ENCODE peak calls at places on chromosomes 1 and 21, in four cellular contexts. I is mammary epithelial cell, P is OCI-LY7, Z is cardiac fibroblast. G is an unnamed sample.

GRCh38 chr21:29179503-29179902 is 49.1 kb downstream of the MAP3K7CL start:
- DNase-seq in I (no peak), P (no peak), Z (no peak), G (no peak)

GRCh38 chr1:18739408-18739807 is 108.8 kb downstream of the PAX7 start:
- DNase-seq in I (no peak), Z (no peak), P (no peak), G (no peak)

GRCh38 chr1:7045897-7046296 is 260.6 kb downstream of the CAMTA1 start:
- DNase-seq in P (no peak), I (no peak), Z (no peak), G (no peak)

GRCh38 chr1:12722626-12723025 is 6.7 kb downstream of the AADACL3 start:
- DNase-seq in I (no peak), Z (no peak), P (no peak), G (no peak)

GRCh38 chr21:34770581-34770980 is 101.8 kb downstream of the CLIC6 start:
- DNase-seq in Z (no peak), I (no peak), P (no peak), G (no peak)

GRCh38 chr1:182166750-182167149 is 105.2 kb upstream of the ZNF648 start:
- DNase-seq in Z (no peak), I (no peak), P (no peak), G (no peak)

GRCh38 chr1:167136191-167136614 is 42.3 kb downstream of the STYXL2 start:
- DNase-seq in Z (peak), I (peak), P (no peak), G (no peak)

GRCh38 chr1:62356257-62356835 is 37.1 kb upstream of the KANK4 start:
- DNase-seq in Z (peak), I (peak), P (no peak), G (no peak)

GRCh38 chr1:77889240-77889637 is 815 bp downstream of the NEXN start:
- DNase-seq in P (no peak), I (no peak), Z (peak), G (no peak)

GRCh38 chr1:19448491-19449439 is 36.6 kb downstream of the CAPZB start:
- DNase-seq in Z (peak), P (no peak), I (peak), G (no peak)

GRCh38 chr1:165179306-165179705 is 177.2 kb downstream of the LMX1A start:
- DNase-seq in P (no peak), Z (no peak), I (no peak), G (no peak)
- TF ChIP-seq CTCF in P (no peak), Z (no peak), I (no peak), G (no peak)

DNA sequence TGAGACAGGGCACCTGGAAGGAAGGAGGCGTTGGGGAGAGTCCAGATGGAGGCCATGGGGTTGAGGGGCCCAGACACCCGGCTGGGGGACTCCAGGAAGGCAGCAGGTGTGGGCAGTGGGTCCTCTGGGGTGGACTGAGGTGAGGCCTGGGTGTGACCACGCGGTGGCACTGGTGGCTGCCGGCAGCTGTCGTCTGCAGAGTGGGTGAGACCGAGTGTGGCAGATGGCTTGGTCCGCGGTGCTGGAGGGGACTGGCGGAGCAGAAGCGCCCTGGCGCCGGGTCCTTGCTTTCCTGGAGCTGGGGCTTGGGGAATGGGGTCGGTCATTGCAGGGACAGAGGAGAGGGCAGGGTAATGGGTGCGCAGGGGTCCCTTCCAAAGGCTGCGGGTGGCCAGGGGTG is 12.5 kb downstream of the AGRN start:
- DNase-seq in P (no peak), Z (no peak), I (no peak), G (no peak)
- TF ChIP-seq CTCF in P (no peak), Z (peak), I (no peak), G (peak)

GRCh38 chr1:109787211-109787844 is 23.6 kb upstream of the EPS8L3 start:
- DNase-seq in I (peak), P (no peak), Z (peak), G (no peak)

GRCh38 chr1:109790329-109790728 is 26.6 kb upstream of the EPS8L3 start:
- DNase-seq in Z (no peak), P (no peak), I (no peak), G (no peak)

GRCh38 chr1:109787845-109788605 is 24.3 kb upstream of the EPS8L3 start:
- DNase-seq in Z (no peak), I (no peak), P (no peak), G (no peak)

GRCh38 chr1:109789771-109790170 is 26.0 kb upstream of the EPS8L3 start:
- DNase-seq in I (no peak), P (no peak), Z (no peak), G (no peak)

GRCh38 chr1:109788695-109789521 is 25.2 kb upstream of the EPS8L3 start:
- DNase-seq in Z (no peak), I (no peak), P (peak), G (peak)
- TF ChIP-seq CTCF in Z (peak), I (peak), P (no peak), G (no peak)

GRCh38 chr21:37803076-37803475 is 113.2 kb downstream of the KCNJ6 start:
- DNase-seq in P (no peak), Z (no peak), I (no peak), G (no peak)

GRCh38 chr21:37811711-37812110 is 104.5 kb downstream of the KCNJ6 start:
- DNase-seq in Z (no peak), I (no peak), P (no peak), G (no peak)

GRCh38 chr21:37804001-37804400 is 112.3 kb downstream of the KCNJ6 start:
- DNase-seq in I (no peak), Z (no peak), P (no peak), G (no peak)

GRCh38 chr21:37808261-37808660 is 108.0 kb downstream of the KCNJ6 start:
- DNase-seq in Z (no peak), I (no peak), P (no peak), G (no peak)
- TF ChIP-seq CTCF in Z (no peak), I (no peak), P (no peak), G (no peak)